ENCODE peak calls at places on chromosomes 13 and 19, in six cellular contexts. One of them, this sample, is unnamed.

GRCh38 chr13:21986602-21987001 is 315.7 kb downstream of the FGF9 start:
- DNase-seq in NT2/D1: no peak
- DNase-seq in Peyer's patch: no peak
- DNase-seq in NCI-H2171 treated with DMSO at 0.1 percent for 48 hours: no peak
- DNase-seq in naive B cell: no peak
- DNase-seq in activated CD4-positive, alpha-beta T cell treated with anti-CD3 and anti-CD28 coated beads, Interleukin-2, amount 50 U/mL, for 48 hours: no peak
- DNase-seq in this sample: no peak

GRCh38 chr19:48524221-48524620 is 12.6 kb upstream of the LMTK3 start:
- DNase-seq in NT2/D1: no peak
- DNase-seq in Peyer's patch: no peak
- DNase-seq in NCI-H2171 treated with DMSO at 0.1 percent for 48 hours: no peak
- DNase-seq in naive B cell: no peak
- DNase-seq in activated CD4-positive, alpha-beta T cell treated with anti-CD3 and anti-CD28 coated beads, Interleukin-2, amount 50 U/mL, for 48 hours: no peak
- DNase-seq in this sample: no peak

GRCh38 chr19:16849168-16849567 is 20.0 kb downstream of the SIN3B start:
- DNase-seq in NT2/D1: no peak
- DNase-seq in Peyer's patch: no peak
- DNase-seq in NCI-H2171 treated with DMSO at 0.1 percent for 48 hours: no peak
- DNase-seq in naive B cell: no peak
- DNase-seq in activated CD4-positive, alpha-beta T cell treated with anti-CD3 and anti-CD28 coated beads, Interleukin-2, amount 50 U/mL, for 48 hours: no peak
- DNase-seq in this sample: no peak

GRCh38 chr19:16896913-16897571 is 8.2 kb downstream of the F2RL3 start:
- DNase-seq in NT2/D1: peak; percentile 83
- DNase-seq in Peyer's patch: peak; percentile 86
- DNase-seq in NCI-H2171 treated with DMSO at 0.1 percent for 48 hours: peak; percentile 27
- DNase-seq in naive B cell: peak; percentile 39
- DNase-seq in activated CD4-positive, alpha-beta T cell treated with anti-CD3 and anti-CD28 coated beads, Interleukin-2, amount 50 U/mL, for 48 hours: peak; percentile 77
- DNase-seq in this sample: peak; percentile 92

GRCh38 chr19:14516746-14517438 is 1.3 kb downstream of the DNAJB1 start:
- DNase-seq in NT2/D1: no peak
- DNase-seq in Peyer's patch: no peak
- DNase-seq in NCI-H2171 treated with DMSO at 0.1 percent for 48 hours: no peak
- DNase-seq in naive B cell: no peak
- DNase-seq in activated CD4-positive, alpha-beta T cell treated with anti-CD3 and anti-CD28 coated beads, Interleukin-2, amount 50 U/mL, for 48 hours: no peak
- DNase-seq in this sample: no peak

GRCh38 chr19:50204811-50205675 is 1.6 kb downstream of the MYH14 start:
- DNase-seq in NT2/D1: peak; percentile 5
- DNase-seq in Peyer's patch: no peak
- DNase-seq in NCI-H2171 treated with DMSO at 0.1 percent for 48 hours: peak; percentile 88
- DNase-seq in naive B cell: peak; percentile 9
- DNase-seq in activated CD4-positive, alpha-beta T cell treated with anti-CD3 and anti-CD28 coated beads, Interleukin-2, amount 50 U/mL, for 48 hours: no peak
- DNase-seq in this sample: peak; percentile 72

GRCh38 chr13:77509221-77509620 is 26.3 kb upstream of the SCEL start:
- DNase-seq in NT2/D1: no peak
- DNase-seq in Peyer's patch: no peak
- DNase-seq in NCI-H2171 treated with DMSO at 0.1 percent for 48 hours: no peak
- DNase-seq in naive B cell: no peak
- DNase-seq in activated CD4-positive, alpha-beta T cell treated with anti-CD3 and anti-CD28 coated beads, Interleukin-2, amount 50 U/mL, for 48 hours: no peak
- DNase-seq in this sample: no peak

GRCh38 chr19:1861599-1862031 is 1.8 kb downstream of the KLF16 start:
- DNase-seq in NT2/D1: no peak
- DNase-seq in Peyer's patch: no peak
- DNase-seq in NCI-H2171 treated with DMSO at 0.1 percent for 48 hours: no peak
- DNase-seq in naive B cell: no peak
- DNase-seq in activated CD4-positive, alpha-beta T cell treated with anti-CD3 and anti-CD28 coated beads, Interleukin-2, amount 50 U/mL, for 48 hours: no peak
- DNase-seq in this sample: no peak

GRCh38 chr19:32674153-32674958 is 624 bp downstream of the ANKRD27 start:
- DNase-seq in NT2/D1: no peak
- DNase-seq in Peyer's patch: no peak
- DNase-seq in NCI-H2171 treated with DMSO at 0.1 percent for 48 hours: peak; percentile 13
- DNase-seq in naive B cell: no peak
- DNase-seq in activated CD4-positive, alpha-beta T cell treated with anti-CD3 and anti-CD28 coated beads, Interleukin-2, amount 50 U/mL, for 48 hours: no peak
- DNase-seq in this sample: peak; percentile 14

GRCh38 chr19:49106648-49107135 is 7.5 kb upstream of the LIN7B start:
- DNase-seq in NT2/D1: no peak
- DNase-seq in Peyer's patch: peak; percentile 69
- DNase-seq in NCI-H2171 treated with DMSO at 0.1 percent for 48 hours: peak; percentile 28
- DNase-seq in naive B cell: peak; percentile 54
- DNase-seq in activated CD4-positive, alpha-beta T cell treated with anti-CD3 and anti-CD28 coated beads, Interleukin-2, amount 50 U/mL, for 48 hours: peak; percentile 75
- DNase-seq in this sample: peak; percentile 52

GRCh38 chr13:61727714-61728275 is 312.1 kb upstream of the PCDH20 start:
- DNase-seq in NT2/D1: no peak
- DNase-seq in Peyer's patch: no peak
- DNase-seq in NCI-H2171 treated with DMSO at 0.1 percent for 48 hours: no peak
- DNase-seq in naive B cell: no peak
- DNase-seq in activated CD4-positive, alpha-beta T cell treated with anti-CD3 and anti-CD28 coated beads, Interleukin-2, amount 50 U/mL, for 48 hours: no peak
- DNase-seq in this sample: no peak

GRCh38 chr13:50677687-50678463 is 165.6 kb downstream of the DLEU7 start:
- DNase-seq in NT2/D1: no peak
- DNase-seq in Peyer's patch: no peak
- DNase-seq in NCI-H2171 treated with DMSO at 0.1 percent for 48 hours: no peak
- DNase-seq in naive B cell: no peak
- DNase-seq in activated CD4-positive, alpha-beta T cell treated with anti-CD3 and anti-CD28 coated beads, Interleukin-2, amount 50 U/mL, for 48 hours: no peak
- DNase-seq in this sample: no peak